ENCODE peak calls at places on chromosomes 4 and X, in nine cellular contexts. N is thoracic aorta, X is lower lobe of right lung, O is adipocyte, Q is lung, Y is aorta, W is H1, M is GM12878, L is heart right ventricle. D is an unnamed sample. For H3K27me3, the result is how much of the 10 kb centered on the place peaks cover.

GRCh38 chr4:135777386-135777785 is 1575.8 kb upstream of the PABPC4L start:
- DNase-seq in Q (no peak), L (no peak), W (no peak), X (no peak), Y (no peak), N (no peak), O (peak), M (no peak), D (no peak)

GRCh38 chr4:15320116-15320515 is 107.7 kb upstream of the C1QTNF7 start:
- DNase-seq in X (no peak), O (no peak), W (no peak), N (no peak), L (no peak), Q (no peak), Y (no peak), M (no peak), D (no peak)

GRCh38 chr4:183751081-183751480 is 92.0 kb downstream of the TRAPPC11 start:
- DNase-seq in N (no peak), X (no peak), W (no peak), Q (no peak), M (no peak), L (no peak), Y (no peak), O (no peak), D (no peak)

GRCh38 chr4:147830987-147831386 is 99.1 kb downstream of the ARHGAP10 start:
- DNase-seq in O (peak), N (no peak), Y (no peak), X (no peak), L (no peak), Q (no peak), W (no peak), M (no peak), D (peak)

GRCh38 chrX:40531056-40531826 is 49.5 kb upstream of the ATP6AP2 start:
- DNase-seq in Q (no peak), M (no peak), L (peak), N (no peak), W (no peak), Y (no peak), O (no peak), X (no peak), D (no peak)

GRCh38 chr4:1058997-1059665 is 47.7 kb downstream of the FGFRL1 start:
- DNase-seq in O (no peak), L (no peak), M (no peak), Q (no peak), N (no peak), Y (peak), W (no peak), X (no peak), D (no peak)

GRCh38 chr4:107757860-107758476 is 37.9 kb upstream of the PAPSS1 start:
- DNase-seq in O (peak), Q (no peak), M (no peak), Y (no peak), W (no peak), L (no peak), X (no peak), N (no peak), D (no peak)

GRCh38 chrX:134753185-134754008 is 95.1 kb upstream of the PLAC1 start:
- DNase-seq in M (no peak), W (no peak), O (peak), X (no peak), N (no peak), Q (no peak), Y (no peak), L (no peak), D (peak)

GRCh38 chr4:146122398-146122797 is 53.1 kb upstream of the LSM6 start:
- DNase-seq in W (no peak), X (no peak), Y (no peak), L (no peak), Q (no peak), M (no peak), N (no peak), O (no peak), D (no peak)

GRCh38 chrX:48450076-48450475 is 20.0 kb downstream of the SLC38A5 start:
- DNase-seq in W (no peak), N (no peak), Y (no peak), Q (no peak), O (no peak), X (no peak), L (no peak), M (no peak), D (no peak)

GRCh38 chr4:75673959-75674328 is 733 bp upstream of the G3BP2 start:
- DNase-seq in L (no peak), Q (no peak), N (no peak), Y (no peak), O (no peak), X (no peak), W (no peak), M (no peak), D (no peak)

GRCh38 chr4:72323227-72323626 is 245.8 kb downstream of the ADAMTS3 start:
- DNase-seq in O (no peak), Y (no peak), M (no peak), L (no peak), W (no peak), Q (no peak), X (no peak), N (no peak), D (no peak)

GRCh38 chr4:145618210-145618911 is 824 bp upstream of the MMAA start:
- DNase-seq in N (no peak), O (peak), L (peak), M (no peak), X (no peak), Y (no peak), W (no peak), Q (no peak), D (no peak)

GRCh38 chrX:97310373-97310772 is 426.7 kb downstream of the RPA4 start:
- DNase-seq in Q (no peak), N (no peak), L (no peak), X (no peak), Y (no peak), O (peak), M (no peak), W (peak), D (no peak)

GRCh38 chrX:20477836-20478532 is 211.3 kb upstream of the RPS6KA3 start:
- DNase-seq in Y (no peak), W (no peak), N (no peak), Q (no peak), X (peak), L (no peak), O (no peak), M (no peak), D (no peak)

GRCh38 chrX:19709812-19710518 is 177.4 kb downstream of the SH3KBP1 start:
- DNase-seq in Y (no peak), O (peak), W (no peak), N (no peak), Q (no peak), X (no peak), L (no peak), M (no peak), D (peak)

GRCh38 chr4:181819951-181820350 is 423.3 kb upstream of the TENM3 start:
- DNase-seq in N (no peak), L (no peak), X (no peak), O (no peak), Q (no peak), W (no peak), Y (no peak), M (no peak), D (no peak)

GRCh38 chr4:72365981-72366380 is 203.0 kb downstream of the ADAMTS3 start:
- DNase-seq in L (no peak), Y (no peak), N (no peak), M (no peak), Q (no peak), O (no peak), X (no peak), W (no peak), D (no peak)

GRCh38 chr4:626201-627091 is 1.1 kb downstream of the PDE6B start:
- DNase-seq in Q (no peak), O (no peak), L (no peak), W (no peak), N (no peak), Y (peak), M (no peak), X (no peak), D (no peak)

GRCh38 chrX:48864210-48864609 is 28.8 kb upstream of the PCSK1N start:
- DNase-seq in Y (no peak), X (no peak), W (no peak), L (no peak), M (no peak), Q (no peak), O (no peak), N (no peak), D (no peak)

GRCh38 chrX:125627676-125628075 is 308.0 kb downstream of the TEX13C start:
- DNase-seq in M (no peak), X (no peak), L (no peak), O (no peak), W (no peak), N (no peak), Y (no peak), Q (no peak), D (no peak)

GRCh38 chr4:24973471-24974251 is 57.1 kb downstream of the LGI2 start:
- DNase-seq in Y (peak), Q (peak), X (peak), W (no peak), N (no peak), O (peak), M (no peak), L (peak), D (no peak)

GRCh38 chr4:27090406-27090805 is 229.8 kb downstream of the STIM2 start:
- DNase-seq in W (no peak), Y (no peak), N (no peak), Q (no peak), O (no peak), M (no peak), L (no peak), X (no peak), D (no peak)

GRCh38 chr4:184756399-184756798 is 22.5 kb upstream of the CENPU start:
- DNase-seq in Y (no peak), M (no peak), X (no peak), W (no peak), L (no peak), O (peak), Q (no peak), N (no peak), D (no peak)

GRCh38 chr4:152482211-152482610 is 53.7 kb downstream of the FBXW7 start:
- DNase-seq in X (no peak), L (no peak), N (no peak), Y (no peak), O (no peak), Q (no peak), M (no peak), W (no peak), D (no peak)

GRCh38 chrX:104696667-104697066 is 130.7 kb downstream of the IL1RAPL2 start:
- DNase-seq in X (no peak), W (no peak), N (no peak), O (no peak), Y (no peak), M (no peak), Q (no peak), L (no peak), D (no peak)

GRCh38 chr4:150072471-150072870 is 5.8 kb upstream of the DCLK2 start:
- DNase-seq in Q (no peak), Y (no peak), W (no peak), N (no peak), L (no peak), X (no peak), M (no peak), O (no peak), D (no peak)

GRCh38 chr4:73431813-73432168 is 4.2 kb upstream of the AFP start:
- DNase-seq in X (no peak), Y (no peak), N (no peak), W (no peak), Q (no peak), L (no peak), O (no peak), M (no peak), D (no peak)

GRCh38 chr4:73432169-73433000 is 3.6 kb upstream of the AFP start:
- DNase-seq in L (no peak), O (no peak), M (no peak), X (no peak), Y (no peak), N (no peak), Q (no peak), W (no peak), D (no peak)

GRCh38 chr4:73435984-73436383 is at the start of gene AFP:
- DNase-seq in Y (no peak), N (no peak), Q (no peak), M (no peak), X (no peak), O (no peak), L (no peak), W (no peak), D (no peak)

GRCh38 chr4:73433140-73433539 is 2.9 kb upstream of the AFP start:
- DNase-seq in O (no peak), Q (no peak), M (no peak), Y (no peak), L (no peak), W (no peak), X (no peak), N (no peak), D (no peak)

GRCh38 chr4:73434311-73434710 is 1.7 kb upstream of the AFP start:
- DNase-seq in Y (no peak), W (no peak), N (no peak), M (no peak), Q (no peak), O (peak), L (no peak), X (no peak), D (no peak)
- H3K27me3 ChIP-seq in Y (under half), W (under half), N (under half), M (under half), Q (under half), O (under half), L (under half), X (under half), D (under half)

GRCh38 chrX:675279-675886 is 44.8 kb downstream of the SHOX start:
- DNase-seq in W (no peak), L (no peak), Y (no peak), O (no peak), Q (no peak), M (no peak), X (no peak), N (no peak), D (no peak)

GRCh38 chrX:666762-667161 is 36.2 kb downstream of the SHOX start:
- DNase-seq in X (no peak), N (no peak), L (no peak), Y (no peak), M (no peak), W (no peak), O (no peak), Q (no peak), D (no peak)

GRCh38 chrX:672931-673330 is 42.3 kb downstream of the SHOX start:
- DNase-seq in L (no peak), O (no peak), Y (no peak), W (no peak), N (no peak), Q (no peak), M (no peak), X (no peak), D (no peak)

GRCh38 chrX:667360-667759 is 36.8 kb downstream of the SHOX start:
- DNase-seq in Q (no peak), Y (no peak), N (no peak), X (no peak), O (no peak), M (no peak), W (no peak), L (no peak), D (no peak)

GRCh38 chrX:670596-670995 is 40.0 kb downstream of the SHOX start:
- DNase-seq in L (no peak), O (no peak), N (no peak), Q (no peak), M (no peak), W (no peak), X (no peak), Y (no peak), D (no peak)
- H3K27me3 ChIP-seq in L (under half), O (under half), N (under half), Q (under half), M (under half), W (under half), X (under half), Y (under half), D (under half)

GRCh38 chrX:68725966-68726365 is 78.5 kb downstream of the STARD8 start:
- DNase-seq in O (no peak), L (no peak), X (no peak), M (no peak), N (no peak), W (no peak), Y (no peak), Q (no peak), D (no peak)
- H3K27me3 ChIP-seq in O (under half), L (under half), X (under half), M (under half), N (under half), W (under half), Y (under half), Q (under half), D (under half)

DNA sequence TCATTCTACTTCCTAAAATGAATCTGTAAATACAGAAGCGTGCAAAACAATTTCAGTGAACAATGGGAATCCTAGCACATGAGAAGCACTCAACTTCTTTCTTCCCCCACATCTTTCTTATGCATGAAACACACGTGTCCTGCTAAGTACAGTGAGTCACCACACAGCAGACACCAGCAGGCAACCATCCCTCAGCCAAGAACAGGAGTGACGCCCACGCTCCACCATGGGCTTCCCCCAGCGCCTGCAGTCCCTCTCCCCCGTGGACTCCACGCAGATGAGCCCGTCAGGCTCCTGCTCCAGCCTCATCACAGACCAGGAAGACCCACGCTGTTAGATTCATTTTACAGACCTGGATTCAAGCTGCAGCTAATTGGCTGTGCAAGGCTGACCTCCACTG is 16.8 kb downstream of the HMX1 start:
- DNase-seq in O (peak), L (no peak), Y (no peak), M (no peak), X (no peak), Q (no peak), W (no peak), N (no peak), D (no peak)
- H3K27me3 ChIP-seq in O (half or more), L (under half), Y (under half), M (under half), X (half or more), Q (under half), W (half or more), N (under half), D (under half)

DNA sequence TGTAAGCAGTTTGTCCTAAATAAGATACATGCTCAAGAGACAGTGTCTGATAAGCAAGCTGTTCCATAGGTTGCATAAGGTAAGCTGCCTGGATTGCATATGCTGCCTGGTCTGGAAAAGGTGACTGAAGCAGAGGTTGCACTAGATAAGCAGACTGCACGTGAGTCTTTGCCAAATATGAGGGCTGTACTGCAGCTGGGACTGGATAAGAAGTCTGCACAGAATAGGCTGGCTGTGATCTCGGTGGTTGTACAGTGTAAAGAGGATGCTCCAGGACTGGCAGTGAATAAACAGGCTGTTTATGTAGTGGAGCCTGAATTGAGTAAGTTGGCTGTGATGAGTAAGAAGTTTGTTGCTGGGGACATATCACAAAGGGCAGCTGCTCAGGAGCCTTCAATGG is 68.9 kb downstream of the WNK3 start:
- DNase-seq in L (no peak), O (no peak), X (no peak), Y (no peak), M (no peak), Q (no peak), N (no peak), W (no peak), D (no peak)
- H3K27me3 ChIP-seq in L (under half), O (under half), X (under half), Y (under half), M (under half), Q (under half), N (under half), W (under half), D (under half)

DNA sequence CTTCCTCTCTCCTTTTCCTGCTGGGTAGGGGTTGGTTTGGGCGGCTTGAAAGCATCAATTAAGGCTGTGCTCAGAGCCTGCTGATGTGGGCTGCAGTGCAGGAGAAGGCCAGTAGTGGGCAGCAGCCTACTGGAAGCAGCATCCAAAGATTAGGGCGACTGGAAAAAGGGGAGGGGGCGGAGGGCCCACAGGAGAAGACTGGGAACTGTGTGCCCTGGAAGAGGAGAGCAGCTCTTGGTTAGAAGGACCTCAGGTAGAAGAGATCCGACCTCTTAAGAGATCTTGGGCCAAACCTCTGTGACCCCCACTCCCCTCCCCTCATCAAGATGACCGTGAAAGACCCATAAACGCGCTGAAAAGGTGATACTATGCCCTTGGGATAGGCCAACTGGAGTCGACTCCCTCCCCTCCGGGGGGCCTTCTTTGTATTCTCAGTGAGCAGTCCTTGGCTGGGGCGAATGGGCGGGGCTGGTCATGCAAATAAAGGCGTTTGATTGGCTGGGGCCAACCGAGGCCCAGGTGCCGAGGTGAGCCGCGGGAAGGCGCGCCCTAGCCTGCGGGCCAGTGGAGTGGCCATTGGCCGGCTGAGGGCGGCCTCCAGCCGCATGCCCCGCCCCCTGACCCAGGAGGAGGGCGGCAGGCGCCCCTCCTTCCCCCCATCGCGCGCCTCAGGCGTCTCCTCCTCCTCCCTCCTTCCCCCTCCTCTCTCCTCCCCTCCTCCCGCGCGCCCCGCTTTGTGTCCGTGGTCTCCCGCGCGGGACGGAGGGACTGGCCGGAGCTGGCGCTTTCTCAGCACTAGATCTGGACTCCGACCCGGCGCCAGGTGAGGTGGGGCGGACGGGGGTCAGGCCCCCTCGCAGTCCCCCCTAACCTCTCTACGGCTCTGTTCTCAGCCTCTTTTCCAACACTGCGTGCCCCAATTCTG is 10.1 kb downstream of the DLG3 start:
- DNase-seq in M (no peak), Y (peak), X (peak), Q (peak), N (no peak), W (peak), O (peak), L (peak), D (peak)
- H3K27me3 ChIP-seq in M (under half), Y (under half), X (under half), Q (under half), N (under half), W (under half), O (under half), L (under half), D (under half)

GRCh38 chrX:77446840-77447239 is 349 bp upstream of the FGF16 start:
- DNase-seq in O (peak), N (no peak), W (no peak), M (no peak), Q (no peak), X (no peak), L (no peak), Y (no peak), D (no peak)

GRCh38 chrX:77446029-77446585 is 1.1 kb upstream of the FGF16 start:
- DNase-seq in O (peak), Y (no peak), L (peak), N (no peak), W (no peak), Q (no peak), X (peak), M (no peak), D (no peak)

GRCh38 chrX:77450415-77450814 is 3.2 kb downstream of the FGF16 start:
- DNase-seq in W (no peak), M (no peak), Q (no peak), X (no peak), L (no peak), Y (no peak), N (no peak), O (no peak), D (no peak)

GRCh38 chrX:77448170-77448569 is 981 bp downstream of the FGF16 start:
- DNase-seq in M (no peak), N (no peak), L (peak), Y (no peak), Q (no peak), X (no peak), O (no peak), W (no peak), D (no peak)

GRCh38 chrX:77447339-77448149 is at the start of gene FGF16:
- DNase-seq in N (no peak), W (no peak), Y (peak), M (no peak), O (peak), L (peak), Q (no peak), X (no peak), D (no peak)
- H3K27me3 ChIP-seq in N (under half), W (under half), Y (under half), M (under half), O (under half), L (under half), Q (under half), X (under half), D (under half)

DNA sequence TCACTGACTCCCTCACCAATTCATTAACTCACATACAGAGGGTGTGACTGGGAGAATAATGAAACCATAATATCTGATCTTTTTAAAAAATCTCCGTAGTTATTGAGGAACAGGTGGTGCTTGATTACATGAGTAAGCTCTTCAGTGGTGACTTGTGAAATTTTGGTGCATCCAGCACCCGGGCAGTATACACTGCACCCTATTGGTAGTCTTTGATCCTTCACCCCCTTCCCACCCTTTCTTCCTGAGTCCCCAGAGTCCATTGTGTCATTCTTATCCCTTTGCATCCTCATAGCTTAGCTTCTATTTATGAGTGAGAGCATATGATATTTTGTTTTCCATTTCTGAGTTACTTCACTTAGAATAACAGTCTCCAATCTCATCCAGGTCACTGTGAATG is 1143.8 kb downstream of the PCDH19 start:
- DNase-seq in O (no peak), M (no peak), N (no peak), L (no peak), W (no peak), Y (no peak), Q (no peak), X (no peak), D (no peak)
- H3K27me3 ChIP-seq in O (under half), M (under half), N (under half), L (under half), W (under half), Y (under half), Q (under half), X (under half), D (under half)